ENCODE peak calls at places on chromosome 6, in seven cellular contexts. One of them, this sample, is unnamed.

GRCh38 chr6:151442359-151442758 is 9.6 kb downstream of the RMND1 start:
- DNase-seq in EL: no peak
- DNase-seq in WTC11: no peak
- DNase-seq in RPMI7951: no peak
- DNase-seq in GM23248: no peak
- DNase-seq in NCI-H1092 treated with DMSO at 0.1 percent for 48 hours: no peak
- DNase-seq in stimulated activated naive CD8-positive, alpha-beta T cell treated with anti-CD3 and anti-CD28 coated beads, Interleukin-15, Interleukin-2, amounts not matched to agents 100 U/mL and 50 U/mL, for 24 hours: no peak
- DNase-seq in this sample: no peak

GRCh38 chr6:97819680-97820079 is 536.7 kb upstream of the MMS22L start:
- DNase-seq in EL: no peak
- DNase-seq in WTC11: no peak
- DNase-seq in RPMI7951: no peak
- DNase-seq in GM23248: no peak
- DNase-seq in NCI-H1092 treated with DMSO at 0.1 percent for 48 hours: no peak
- DNase-seq in stimulated activated naive CD8-positive, alpha-beta T cell treated with anti-CD3 and anti-CD28 coated beads, Interleukin-15, Interleukin-2, amounts not matched to agents 100 U/mL and 50 U/mL, for 24 hours: no peak
- DNase-seq in this sample: no peak

GRCh38 chr6:164345340-164345739 is 930.8 kb downstream of the QKI start:
- DNase-seq in EL: no peak
- DNase-seq in WTC11: no peak
- DNase-seq in RPMI7951: no peak
- DNase-seq in GM23248: no peak
- DNase-seq in NCI-H1092 treated with DMSO at 0.1 percent for 48 hours: no peak
- DNase-seq in stimulated activated naive CD8-positive, alpha-beta T cell treated with anti-CD3 and anti-CD28 coated beads, Interleukin-15, Interleukin-2, amounts not matched to agents 100 U/mL and 50 U/mL, for 24 hours: no peak
- DNase-seq in this sample: no peak

GRCh38 chr6:46628498-46628897 is 24.1 kb downstream of the CYP39A1 start:
- DNase-seq in EL: no peak
- DNase-seq in WTC11: no peak
- DNase-seq in RPMI7951: no peak
- DNase-seq in GM23248: no peak
- DNase-seq in NCI-H1092 treated with DMSO at 0.1 percent for 48 hours: no peak
- DNase-seq in stimulated activated naive CD8-positive, alpha-beta T cell treated with anti-CD3 and anti-CD28 coated beads, Interleukin-15, Interleukin-2, amounts not matched to agents 100 U/mL and 50 U/mL, for 24 hours: no peak
- DNase-seq in this sample: no peak

GRCh38 chr6:80095600-80095999 is 10.9 kb upstream of the BCKDHB start:
- DNase-seq in EL: no peak
- DNase-seq in WTC11: no peak
- DNase-seq in RPMI7951: no peak
- DNase-seq in GM23248: no peak
- DNase-seq in NCI-H1092 treated with DMSO at 0.1 percent for 48 hours: no peak
- DNase-seq in stimulated activated naive CD8-positive, alpha-beta T cell treated with anti-CD3 and anti-CD28 coated beads, Interleukin-15, Interleukin-2, amounts not matched to agents 100 U/mL and 50 U/mL, for 24 hours: no peak
- DNase-seq in this sample: peak; percentile 71

GRCh38 chr6:124882580-124883393 is 79.5 kb upstream of the RNF217 start:
- DNase-seq in EL: peak; percentile 47
- DNase-seq in WTC11: no peak
- DNase-seq in RPMI7951: peak; percentile 30
- DNase-seq in GM23248: peak; percentile 73
- DNase-seq in NCI-H1092 treated with DMSO at 0.1 percent for 48 hours: no peak
- DNase-seq in stimulated activated naive CD8-positive, alpha-beta T cell treated with anti-CD3 and anti-CD28 coated beads, Interleukin-15, Interleukin-2, amounts not matched to agents 100 U/mL and 50 U/mL, for 24 hours: no peak
- DNase-seq in this sample: no peak

GRCh38 chr6:147712841-147713240 is 204.4 kb downstream of the SAMD5 start:
- DNase-seq in EL: peak; percentile 15
- DNase-seq in WTC11: no peak
- DNase-seq in RPMI7951: no peak
- DNase-seq in GM23248: no peak
- DNase-seq in NCI-H1092 treated with DMSO at 0.1 percent for 48 hours: no peak
- DNase-seq in stimulated activated naive CD8-positive, alpha-beta T cell treated with anti-CD3 and anti-CD28 coated beads, Interleukin-15, Interleukin-2, amounts not matched to agents 100 U/mL and 50 U/mL, for 24 hours: no peak
- DNase-seq in this sample: no peak

GRCh38 chr6:42136508-42137191 is 5.8 kb downstream of the C6orf132 start:
- DNase-seq in EL: peak; percentile 83
- DNase-seq in WTC11: peak; percentile 87
- DNase-seq in RPMI7951: peak; percentile 53
- DNase-seq in GM23248: peak; percentile 82
- DNase-seq in NCI-H1092 treated with DMSO at 0.1 percent for 48 hours: no peak
- DNase-seq in stimulated activated naive CD8-positive, alpha-beta T cell treated with anti-CD3 and anti-CD28 coated beads, Interleukin-15, Interleukin-2, amounts not matched to agents 100 U/mL and 50 U/mL, for 24 hours: peak; percentile 62
- DNase-seq in this sample: no peak

GRCh38 chr6:53723331-53723730 is 57.8 kb upstream of the KLHL31 start:
- DNase-seq in EL: no peak
- DNase-seq in WTC11: no peak
- DNase-seq in RPMI7951: no peak
- DNase-seq in GM23248: no peak
- DNase-seq in NCI-H1092 treated with DMSO at 0.1 percent for 48 hours: no peak
- DNase-seq in stimulated activated naive CD8-positive, alpha-beta T cell treated with anti-CD3 and anti-CD28 coated beads, Interleukin-15, Interleukin-2, amounts not matched to agents 100 U/mL and 50 U/mL, for 24 hours: no peak
- DNase-seq in this sample: no peak

GRCh38 chr6:166989427-166990034 is 9.7 kb upstream of the CEP43 start:
- DNase-seq in EL: peak; percentile 23
- DNase-seq in WTC11: peak; percentile 16
- DNase-seq in RPMI7951: peak; percentile 24
- DNase-seq in GM23248: peak; percentile 71
- DNase-seq in NCI-H1092 treated with DMSO at 0.1 percent for 48 hours: peak; percentile 36
- DNase-seq in stimulated activated naive CD8-positive, alpha-beta T cell treated with anti-CD3 and anti-CD28 coated beads, Interleukin-15, Interleukin-2, amounts not matched to agents 100 U/mL and 50 U/mL, for 24 hours: peak; percentile 16
- DNase-seq in this sample: no peak

GRCh38 chr6:14655990-14656640 is 538.5 kb downstream of the CD83 start:
- DNase-seq in EL: no peak
- DNase-seq in WTC11: no peak
- DNase-seq in RPMI7951: no peak
- DNase-seq in GM23248: no peak
- DNase-seq in NCI-H1092 treated with DMSO at 0.1 percent for 48 hours: no peak
- DNase-seq in stimulated activated naive CD8-positive, alpha-beta T cell treated with anti-CD3 and anti-CD28 coated beads, Interleukin-15, Interleukin-2, amounts not matched to agents 100 U/mL and 50 U/mL, for 24 hours: no peak
- DNase-seq in this sample: no peak

GRCh38 chr6:74626288-74626687 is 579.6 kb downstream of the COL12A1 start:
- DNase-seq in EL: no peak
- DNase-seq in WTC11: peak; percentile 27
- DNase-seq in RPMI7951: no peak
- DNase-seq in GM23248: no peak
- DNase-seq in NCI-H1092 treated with DMSO at 0.1 percent for 48 hours: no peak
- DNase-seq in stimulated activated naive CD8-positive, alpha-beta T cell treated with anti-CD3 and anti-CD28 coated beads, Interleukin-15, Interleukin-2, amounts not matched to agents 100 U/mL and 50 U/mL, for 24 hours: no peak
- DNase-seq in this sample: no peak

GRCh38 chr6:30915591-30915946 is 1.5 kb downstream of the VARS2 start:
- DNase-seq in EL: peak; percentile 73
- DNase-seq in WTC11: peak; percentile 29
- DNase-seq in RPMI7951: peak; percentile 60
- DNase-seq in GM23248: peak; percentile 77
- DNase-seq in NCI-H1092 treated with DMSO at 0.1 percent for 48 hours: peak; percentile 1
- DNase-seq in stimulated activated naive CD8-positive, alpha-beta T cell treated with anti-CD3 and anti-CD28 coated beads, Interleukin-15, Interleukin-2, amounts not matched to agents 100 U/mL and 50 U/mL, for 24 hours: no peak
- DNase-seq in this sample: peak; percentile 41

GRCh38 chr6:143542915-143543314 is 31.4 kb upstream of the FUCA2 start:
- DNase-seq in EL: peak; percentile 14
- DNase-seq in WTC11: no peak
- DNase-seq in RPMI7951: no peak
- DNase-seq in GM23248: peak; percentile 77
- DNase-seq in NCI-H1092 treated with DMSO at 0.1 percent for 48 hours: no peak
- DNase-seq in stimulated activated naive CD8-positive, alpha-beta T cell treated with anti-CD3 and anti-CD28 coated beads, Interleukin-15, Interleukin-2, amounts not matched to agents 100 U/mL and 50 U/mL, for 24 hours: no peak
- DNase-seq in this sample: no peak

GRCh38 chr6:141726158-141726557 is 406.6 kb upstream of the GJE1 start:
- DNase-seq in EL: no peak
- DNase-seq in WTC11: no peak
- DNase-seq in RPMI7951: peak; percentile 4
- DNase-seq in GM23248: no peak
- DNase-seq in NCI-H1092 treated with DMSO at 0.1 percent for 48 hours: no peak
- DNase-seq in stimulated activated naive CD8-positive, alpha-beta T cell treated with anti-CD3 and anti-CD28 coated beads, Interleukin-15, Interleukin-2, amounts not matched to agents 100 U/mL and 50 U/mL, for 24 hours: no peak
- DNase-seq in this sample: no peak

GRCh38 chr6:31712296-31712695 is 2.9 kb upstream of the LY6G6D start:
- DNase-seq in EL: no peak
- DNase-seq in WTC11: no peak
- DNase-seq in RPMI7951: no peak
- DNase-seq in GM23248: no peak
- DNase-seq in NCI-H1092 treated with DMSO at 0.1 percent for 48 hours: no peak
- DNase-seq in stimulated activated naive CD8-positive, alpha-beta T cell treated with anti-CD3 and anti-CD28 coated beads, Interleukin-15, Interleukin-2, amounts not matched to agents 100 U/mL and 50 U/mL, for 24 hours: no peak
- DNase-seq in this sample: peak; percentile 40

GRCh38 chr6:143620461-143620860 is 57.3 kb upstream of the PHACTR2 start:
- DNase-seq in EL: peak; percentile 51
- DNase-seq in WTC11: no peak
- DNase-seq in RPMI7951: peak; percentile 39
- DNase-seq in GM23248: peak; percentile 34
- DNase-seq in NCI-H1092 treated with DMSO at 0.1 percent for 48 hours: peak; percentile 0
- DNase-seq in stimulated activated naive CD8-positive, alpha-beta T cell treated with anti-CD3 and anti-CD28 coated beads, Interleukin-15, Interleukin-2, amounts not matched to agents 100 U/mL and 50 U/mL, for 24 hours: no peak
- DNase-seq in this sample: no peak

This sample was measured in Jurkat, Clone E6-1.